ENCODE peak calls at places on chromosome 6, in six cellular contexts. One of them, this sample, is unnamed. For H4K20me1 and H3K4me1, the result is how much of the 10 kb centered on the place peaks cover.

GRCh38 chr6:144912474-144912873 is 627.3 kb downstream of the UTRN start:
- DNase-seq in MM.1S: no peak
- DNase-seq in GM23248: peak
- DNase-seq in H9: no peak
- DNase-seq in mammary epithelial cell: peak
- DNase-seq in hepatocyte: no peak
- DNase-seq in this sample: peak

GRCh38 chr6:158584236-158584651 is 24.4 kb downstream of the TMEM181 start:
- DNase-seq in MM.1S: no peak
- DNase-seq in GM23248: no peak
- DNase-seq in H9: no peak
- DNase-seq in mammary epithelial cell: no peak
- DNase-seq in hepatocyte: no peak
- DNase-seq in this sample: no peak

GRCh38 chr6:87366428-87366827 is 21.8 kb downstream of the C6orf163 start:
- DNase-seq in MM.1S: no peak
- DNase-seq in GM23248: peak
- DNase-seq in H9: no peak
- DNase-seq in mammary epithelial cell: peak
- DNase-seq in hepatocyte: no peak
- DNase-seq in this sample: peak

GRCh38 chr6:135995160-135995898 is 143.8 kb downstream of the PDE7B start:
- DNase-seq in MM.1S: no peak
- DNase-seq in GM23248: peak
- DNase-seq in H9: no peak
- DNase-seq in mammary epithelial cell: peak
- DNase-seq in hepatocyte: no peak
- DNase-seq in this sample: peak

GRCh38 chr6:142235247-142235646 is 66.6 kb upstream of the ADGRG6 start:
- DNase-seq in MM.1S: no peak
- DNase-seq in GM23248: no peak
- DNase-seq in H9: no peak
- DNase-seq in mammary epithelial cell: no peak
- DNase-seq in hepatocyte: no peak
- DNase-seq in this sample: no peak

GRCh38 chr6:291697-292505 is at the start of gene DUSP22:
- DNase-seq in MM.1S: peak
- DNase-seq in GM23248: peak
- DNase-seq in H9: peak
- DNase-seq in mammary epithelial cell: peak
- DNase-seq in hepatocyte: peak
- DNase-seq in this sample: peak

GRCh38 chr6:78909391-78909790 is 42.0 kb downstream of the IRAK1BP1 start:
- DNase-seq in MM.1S: peak
- DNase-seq in GM23248: peak
- DNase-seq in H9: no peak
- DNase-seq in mammary epithelial cell: no peak
- DNase-seq in hepatocyte: peak
- DNase-seq in this sample: peak

GRCh38 chr6:135257641-135258405 is 76.7 kb downstream of the MYB start:
- DNase-seq in MM.1S: peak
- DNase-seq in GM23248: no peak
- DNase-seq in H9: no peak
- DNase-seq in mammary epithelial cell: no peak
- DNase-seq in hepatocyte: no peak
- DNase-seq in this sample: no peak

GRCh38 chr6:16824804-16825777 is 63.8 kb upstream of the ATXN1 start:
- DNase-seq in MM.1S: no peak
- DNase-seq in GM23248: no peak
- DNase-seq in H9: no peak
- DNase-seq in mammary epithelial cell: no peak
- DNase-seq in hepatocyte: no peak
- DNase-seq in this sample: no peak

GRCh38 chr6:110474500-110474899 is 1.9 kb downstream of the SLC22A16 start:
- DNase-seq in MM.1S: no peak
- DNase-seq in GM23248: no peak
- DNase-seq in H9: no peak
- DNase-seq in mammary epithelial cell: no peak
- DNase-seq in hepatocyte: no peak
- DNase-seq in this sample: no peak

GRCh38 chr6:135812085-135812526 is 39.4 kb upstream of the PDE7B start:
- DNase-seq in MM.1S: no peak
- DNase-seq in GM23248: peak
- DNase-seq in H9: no peak
- DNase-seq in mammary epithelial cell: peak
- DNase-seq in hepatocyte: no peak
- DNase-seq in this sample: peak

GRCh38 chr6:77607004-77607403 is 45.8 kb upstream of the MEI4 start:
- DNase-seq in MM.1S: no peak
- DNase-seq in GM23248: no peak
- DNase-seq in H9: no peak
- DNase-seq in mammary epithelial cell: no peak
- DNase-seq in hepatocyte: no peak
- DNase-seq in this sample: no peak

GRCh38 chr6:6856538-6857523 is 250.9 kb upstream of the RREB1 start:
- DNase-seq in MM.1S: no peak
- DNase-seq in GM23248: peak
- DNase-seq in H9: peak
- DNase-seq in mammary epithelial cell: peak
- DNase-seq in hepatocyte: peak
- DNase-seq in this sample: peak

GRCh38 chr6:127900935-127901334 is at the start of gene THEMIS:
- DNase-seq in MM.1S: peak
- DNase-seq in GM23248: no peak
- DNase-seq in H9: no peak
- DNase-seq in mammary epithelial cell: no peak
- DNase-seq in hepatocyte: no peak
- DNase-seq in this sample: no peak

GRCh38 chr6:139291813-139292619 is at the start of gene TXLNB:
- DNase-seq in MM.1S: peak
- DNase-seq in GM23248: peak
- DNase-seq in H9: peak
- DNase-seq in mammary epithelial cell: peak
- DNase-seq in hepatocyte: peak
- DNase-seq in this sample: peak

GRCh38 chr6:11462742-11463414 is 74.7 kb upstream of the TMEM170B start:
- DNase-seq in MM.1S: no peak
- DNase-seq in GM23248: no peak
- DNase-seq in H9: no peak
- DNase-seq in mammary epithelial cell: no peak
- DNase-seq in hepatocyte: no peak
- DNase-seq in this sample: peak

GRCh38 chr6:38942442-38942841 is 106.1 kb upstream of the GLP1R start:
- DNase-seq in MM.1S: no peak
- DNase-seq in GM23248: no peak
- DNase-seq in H9: no peak
- DNase-seq in mammary epithelial cell: no peak
- DNase-seq in hepatocyte: no peak
- DNase-seq in this sample: no peak

GRCh38 chr6:52293067-52293466 is 8.5 kb upstream of the MCM3 start:
- DNase-seq in MM.1S: no peak
- DNase-seq in GM23248: no peak
- DNase-seq in H9: no peak
- DNase-seq in mammary epithelial cell: no peak
- DNase-seq in hepatocyte: no peak
- DNase-seq in this sample: no peak

GRCh38 chr6:170480045-170480714 is 72.9 kb downstream of the PSMB1 start:
- DNase-seq in MM.1S: no peak
- DNase-seq in GM23248: peak
- DNase-seq in H9: peak
- DNase-seq in mammary epithelial cell: peak
- DNase-seq in hepatocyte: peak
- DNase-seq in this sample: no peak

GRCh38 chr6:137265574-137265973 is 46.4 kb upstream of the IFNGR1 start:
- DNase-seq in MM.1S: no peak
- DNase-seq in GM23248: no peak
- DNase-seq in H9: no peak
- DNase-seq in mammary epithelial cell: no peak
- DNase-seq in hepatocyte: no peak
- DNase-seq in this sample: no peak

GRCh38 chr6:20463396-20463795 is 61.7 kb downstream of the E2F3 start:
- DNase-seq in MM.1S: no peak
- DNase-seq in GM23248: no peak
- DNase-seq in H9: no peak
- DNase-seq in mammary epithelial cell: no peak
- DNase-seq in hepatocyte: no peak
- DNase-seq in this sample: no peak

GRCh38 chr6:20464041-20464440 is 62.4 kb downstream of the E2F3 start:
- DNase-seq in MM.1S: no peak
- DNase-seq in GM23248: no peak
- DNase-seq in H9: no peak
- DNase-seq in mammary epithelial cell: no peak
- DNase-seq in hepatocyte: no peak
- DNase-seq in this sample: no peak

GRCh38 chr6:20464847-20465246 is 63.2 kb downstream of the E2F3 start:
- DNase-seq in MM.1S: no peak
- DNase-seq in GM23248: no peak
- DNase-seq in H9: no peak
- DNase-seq in mammary epithelial cell: no peak
- DNase-seq in hepatocyte: no peak
- DNase-seq in this sample: no peak

GRCh38 chr6:20468179-20468578 is 66.1 kb upstream of the CDKAL1 start:
- DNase-seq in MM.1S: no peak
- DNase-seq in GM23248: no peak
- DNase-seq in H9: no peak
- DNase-seq in mammary epithelial cell: no peak
- DNase-seq in hepatocyte: no peak
- DNase-seq in this sample: no peak

GRCh38 chr6:20467437-20467836 is 65.8 kb downstream of the E2F3 start:
- DNase-seq in MM.1S: no peak
- DNase-seq in GM23248: no peak
- DNase-seq in H9: no peak
- DNase-seq in mammary epithelial cell: no peak
- DNase-seq in hepatocyte: no peak
- DNase-seq in this sample: no peak
- H2AFZ ChIP-seq in MM.1S: no peak
- H2AFZ ChIP-seq in GM23248: no peak
- H2AFZ ChIP-seq in H9: no peak
- H2AFZ ChIP-seq in mammary epithelial cell: no peak
- H2AFZ ChIP-seq in hepatocyte: no peak
- H2AFZ ChIP-seq in this sample: no peak

GRCh38 chr6:156944412-156944811 is 167.2 kb downstream of the ARID1B start:
- DNase-seq in MM.1S: no peak
- DNase-seq in GM23248: no peak
- DNase-seq in H9: no peak
- DNase-seq in mammary epithelial cell: no peak
- DNase-seq in hepatocyte: no peak
- DNase-seq in this sample: no peak
- H4K20me1 ChIP-seq in MM.1S: under half
- H4K20me1 ChIP-seq in GM23248: under half
- H4K20me1 ChIP-seq in H9: under half
- H4K20me1 ChIP-seq in mammary epithelial cell: under half
- H4K20me1 ChIP-seq in hepatocyte: half or more
- H4K20me1 ChIP-seq in this sample: under half

DNA sequence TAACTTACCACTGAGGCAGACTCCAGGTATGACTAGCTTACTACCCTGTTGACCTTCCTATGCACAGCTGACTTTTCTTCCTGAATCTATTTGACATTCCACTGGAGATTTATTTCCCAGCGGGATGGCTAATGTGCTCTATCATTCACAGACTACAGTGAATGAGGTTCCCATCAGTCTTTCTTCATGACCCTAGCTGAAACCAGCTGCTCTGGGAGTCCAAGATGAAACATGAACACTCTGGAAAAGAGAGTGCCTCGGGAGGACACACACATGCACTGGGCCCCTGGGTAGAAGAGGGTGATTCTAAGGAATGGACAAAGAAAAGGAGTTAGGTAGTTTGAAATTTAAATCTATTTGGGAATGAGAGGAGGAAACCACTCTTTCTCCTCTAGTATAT is 82.6 kb upstream of the DST start:
- DNase-seq in MM.1S: no peak
- DNase-seq in GM23248: no peak
- DNase-seq in H9: no peak
- DNase-seq in mammary epithelial cell: no peak
- DNase-seq in hepatocyte: no peak
- DNase-seq in this sample: no peak
- H3K4me1 ChIP-seq in MM.1S: under half
- H3K4me1 ChIP-seq in GM23248: half or more
- H3K4me1 ChIP-seq in H9: under half
- H3K4me1 ChIP-seq in mammary epithelial cell: under half
- H3K4me1 ChIP-seq in hepatocyte: under half
- H3K4me1 ChIP-seq in this sample: under half

GRCh38 chr6:113530769-113531168 is 326.4 kb upstream of the MARCKS start:
- DNase-seq in MM.1S: no peak
- DNase-seq in GM23248: peak
- DNase-seq in H9: no peak
- DNase-seq in mammary epithelial cell: peak
- DNase-seq in hepatocyte: peak
- DNase-seq in this sample: peak
- H2AFZ ChIP-seq in MM.1S: no peak
- H2AFZ ChIP-seq in GM23248: no peak
- H2AFZ ChIP-seq in H9: peak
- H2AFZ ChIP-seq in mammary epithelial cell: peak
- H2AFZ ChIP-seq in hepatocyte: no peak
- H2AFZ ChIP-seq in this sample: no peak

DNA sequence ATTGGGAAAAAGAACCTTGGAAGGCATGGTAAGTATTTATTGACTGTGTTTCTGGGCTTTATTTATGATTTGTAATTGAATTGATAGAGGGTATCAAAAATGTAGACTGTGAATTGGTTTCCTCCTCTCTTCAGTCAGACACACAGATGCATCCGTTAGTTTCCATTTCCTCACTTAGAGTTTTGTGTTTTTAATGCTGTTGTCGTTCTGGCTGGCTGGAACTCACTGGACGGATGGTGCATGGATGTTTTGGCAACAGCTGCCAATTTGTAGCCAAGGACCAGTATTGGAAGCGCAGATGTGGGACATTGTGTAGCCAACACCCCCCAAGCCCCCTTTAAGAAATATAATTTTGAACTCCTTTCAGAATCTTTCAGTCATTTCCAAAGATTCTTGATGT is 134.5 kb downstream of the JARID2 start:
- DNase-seq in MM.1S: no peak
- DNase-seq in GM23248: no peak
- DNase-seq in H9: no peak
- DNase-seq in mammary epithelial cell: no peak
- DNase-seq in hepatocyte: no peak
- DNase-seq in this sample: no peak
- H4K20me1 ChIP-seq in MM.1S: under half
- H4K20me1 ChIP-seq in GM23248: under half
- H4K20me1 ChIP-seq in H9: under half
- H4K20me1 ChIP-seq in mammary epithelial cell: under half
- H4K20me1 ChIP-seq in hepatocyte: under half
- H4K20me1 ChIP-seq in this sample: under half

This sample was measured in fibroblast of lung.